ENCODE peak calls at places on chromosome 16, in nine cellular contexts. Z is PC-3, L is neural progenitor cell, D is OCI-LY7, C is hepatocyte, K is MM.1S, G is GM23248, W is HCT116, J is SK-N-SH. U is an unnamed sample.

GRCh38 chr16:72597938-72598337 is 426.0 kb upstream of the PMFBP1 start:
- DNase-seq in Z (no peak), L (no peak), D (no peak), C (no peak), K (no peak), G (no peak), W (no peak), J (no peak), U (no peak)

GRCh38 chr16:921321-921905 is 49.4 kb downstream of the LMF1 start:
- DNase-seq in Z (no peak), L (peak), D (no peak), C (no peak), K (no peak), G (no peak), W (no peak), J (no peak), U (no peak)

GRCh38 chr16:15785386-15786059 is 71.3 kb downstream of the MYH11 start:
- DNase-seq in Z (peak), L (no peak), D (no peak), C (no peak), K (no peak), G (peak), W (no peak), J (no peak), U (no peak)

GRCh38 chr16:75341934-75342811 is 90.7 kb upstream of the BCAR1 start:
- DNase-seq in Z (peak), L (no peak), D (no peak), C (peak), K (no peak), G (peak), W (no peak), J (no peak), U (no peak)

GRCh38 chr16:29698484-29699323 is 19.7 kb downstream of the QPRT start:
- DNase-seq in Z (no peak), L (no peak), D (no peak), C (no peak), K (no peak), G (no peak), W (no peak), J (no peak), U (peak)

GRCh38 chr16:49504023-49504364 is 130.4 kb downstream of the C16orf78 start:
- DNase-seq in Z (no peak), L (no peak), D (no peak), C (no peak), K (no peak), G (no peak), W (no peak), J (no peak), U (no peak)

GRCh38 chr16:71474864-71475263 is 12.8 kb upstream of the ZNF23 start:
- DNase-seq in Z (peak), L (no peak), D (no peak), C (no peak), K (no peak), G (peak), W (peak), J (no peak), U (no peak)

GRCh38 chr16:24626251-24626650 is 86.9 kb downstream of the RBBP6 start:
- DNase-seq in Z (peak), L (no peak), D (no peak), C (no peak), K (no peak), G (peak), W (no peak), J (no peak), U (no peak)

GRCh38 chr16:24853830-24854229 is 8.1 kb downstream of the SLC5A11 start:
- DNase-seq in Z (peak), L (no peak), D (no peak), C (peak), K (no peak), G (peak), W (no peak), J (peak), U (peak)

GRCh38 chr16:84917492-84917891 is 93.8 kb downstream of the ZDHHC7 start:
- DNase-seq in Z (no peak), L (no peak), D (no peak), C (no peak), K (no peak), G (no peak), W (no peak), J (no peak), U (no peak)

GRCh38 chr16:69412287-69412686 is 12.1 kb upstream of the CYB5B start:
- DNase-seq in Z (no peak), L (no peak), D (no peak), C (no peak), K (no peak), G (no peak), W (no peak), J (no peak), U (no peak)

GRCh38 chr16:87608400-87608985 is 6.2 kb downstream of the JPH3 start:
- DNase-seq in Z (peak), L (peak), D (peak), C (peak), K (peak), G (peak), W (no peak), J (no peak), U (peak)

GRCh38 chr16:85234310-85235235 is 122.3 kb upstream of the CIBAR2 start:
- DNase-seq in Z (no peak), L (peak), D (no peak), C (peak), K (no peak), G (peak), W (no peak), J (peak), U (peak)

GRCh38 chr16:86781046-86781445 is 202.7 kb downstream of the FOXL1 start:
- DNase-seq in Z (no peak), L (no peak), D (no peak), C (no peak), K (no peak), G (no peak), W (no peak), J (no peak), U (no peak)

GRCh38 chr16:74304164-74304834 is 7.7 kb downstream of the PSMD7 start:
- DNase-seq in Z (peak), L (no peak), D (peak), C (no peak), K (no peak), G (peak), W (no peak), J (no peak), U (peak)

GRCh38 chr16:66359012-66359411 is 7.5 kb upstream of the CDH5 start:
- DNase-seq in Z (peak), L (no peak), D (no peak), C (no peak), K (no peak), G (peak), W (no peak), J (no peak), U (no peak)

GRCh38 chr16:69465083-69465721 is 40.8 kb downstream of the CYB5B start:
- DNase-seq in Z (no peak), L (no peak), D (no peak), C (peak), K (no peak), G (no peak), W (no peak), J (no peak), U (no peak)

GRCh38 chr16:4648917-4649316 is 24.3 kb downstream of the MGRN1 start:
- DNase-seq in Z (no peak), L (no peak), D (no peak), C (no peak), K (no peak), G (no peak), W (no peak), J (no peak), U (no peak)

GRCh38 chr16:28180660-28181556 is 30.9 kb downstream of the XPO6 start:
- DNase-seq in Z (no peak), L (no peak), D (no peak), C (no peak), K (no peak), G (peak), W (no peak), J (no peak), U (no peak)

GRCh38 chr16:48117217-48118105 is 38.3 kb downstream of the ABCC12 start:
- DNase-seq in Z (peak), L (peak), D (peak), C (peak), K (no peak), G (peak), W (peak), J (peak), U (peak)

GRCh38 chr16:75296606-75297005 is 45.2 kb upstream of the BCAR1 start:
- DNase-seq in Z (no peak), L (no peak), D (no peak), C (no peak), K (no peak), G (peak), W (no peak), J (peak), U (no peak)

GRCh38 chr16:3938843-3939624 is 58.5 kb upstream of the CREBBP start:
- DNase-seq in Z (peak), L (peak), D (peak), C (peak), K (peak), G (peak), W (no peak), J (peak), U (peak)

GRCh38 chr16:11495066-11495407 is 91.7 kb downstream of the LITAF start:
- DNase-seq in Z (no peak), L (no peak), D (no peak), C (no peak), K (no peak), G (no peak), W (no peak), J (peak), U (no peak)

GRCh38 chr16:58493756-58494431 is 6.0 kb upstream of the NDRG4 start:
- DNase-seq in Z (no peak), L (no peak), D (no peak), C (no peak), K (no peak), G (no peak), W (no peak), J (no peak), U (no peak)

GRCh38 chr16:87571868-87572244 is 30.5 kb upstream of the JPH3 start:
- DNase-seq in Z (no peak), L (no peak), D (no peak), C (no peak), K (no peak), G (no peak), W (no peak), J (peak), U (no peak)

GRCh38 chr16:78505544-78506371 is 406.3 kb downstream of the WWOX start:
- DNase-seq in Z (no peak), L (no peak), D (no peak), C (peak), K (no peak), G (peak), W (no peak), J (no peak), U (peak)
- TF ChIP-seq EZH2phosphoT487 in Z (no peak), L (no peak), D (no peak), C (no peak), K (no peak), G (no peak), W (no peak), J (no peak), U (no peak)

GRCh38 chr16:80958284-80958683 is 48.4 kb downstream of the CMC2 start:
- DNase-seq in Z (no peak), L (no peak), D (no peak), C (no peak), K (no peak), G (no peak), W (no peak), J (no peak), U (no peak)

GRCh38 chr16:80948886-80949502 is 57.7 kb downstream of the CMC2 start:
- DNase-seq in Z (peak), L (peak), D (peak), C (peak), K (no peak), G (peak), W (peak), J (peak), U (peak)

GRCh38 chr16:80954985-80955384 is 51.7 kb downstream of the CMC2 start:
- DNase-seq in Z (no peak), L (no peak), D (no peak), C (no peak), K (no peak), G (no peak), W (no peak), J (no peak), U (no peak)
- TF ChIP-seq EZH2phosphoT487 in Z (no peak), L (no peak), D (no peak), C (no peak), K (no peak), G (no peak), W (no peak), J (no peak), U (no peak)

DNA sequence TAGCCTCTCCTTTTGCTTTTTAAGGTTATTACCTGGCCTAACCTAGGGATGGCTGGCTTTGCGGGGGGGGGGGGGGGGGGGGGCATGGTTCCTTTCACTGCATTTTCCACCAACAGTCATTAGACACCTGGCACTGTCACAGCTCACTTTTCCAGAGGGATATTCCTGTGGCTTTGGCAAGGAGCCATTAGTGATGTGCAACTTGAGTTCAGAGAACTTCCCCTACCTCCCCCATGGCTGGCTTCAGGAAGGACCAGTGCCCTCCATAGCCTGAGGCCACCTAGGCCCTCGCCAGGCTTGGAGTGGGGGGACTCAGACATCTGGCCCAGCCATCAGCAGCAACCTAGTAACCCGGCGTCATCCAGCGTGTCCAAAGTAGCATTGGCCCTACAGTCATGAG is 234.6 kb downstream of the CPPED1 start:
- DNase-seq in Z (no peak), L (no peak), D (no peak), C (no peak), K (no peak), G (no peak), W (no peak), J (no peak), U (no peak)
- TF ChIP-seq EZH2phosphoT487 in Z (no peak), L (no peak), D (no peak), C (no peak), K (no peak), G (no peak), W (no peak), J (no peak), U (no peak)

GRCh38 chr16:56988161-56988947 is 1.0 kb upstream of the NLRC5 start:
- DNase-seq in Z (no peak), L (no peak), D (no peak), C (no peak), K (no peak), G (peak), W (no peak), J (no peak), U (no peak)
- TF ChIP-seq EZH2phosphoT487 in Z (no peak), L (no peak), D (no peak), C (no peak), K (no peak), G (no peak), W (no peak), J (no peak), U (no peak)

GRCh38 chr16:17836868-17837602 is 366.3 kb upstream of the XYLT1 start:
- DNase-seq in Z (peak), L (peak), D (no peak), C (peak), K (no peak), G (peak), W (peak), J (no peak), U (peak)
- TF ChIP-seq EZH2phosphoT487 in Z (no peak), L (no peak), D (no peak), C (no peak), K (no peak), G (no peak), W (no peak), J (no peak), U (no peak)

GRCh38 chr16:68223072-68223471 is 12.9 kb downstream of the ESRP2 start:
- DNase-seq in Z (no peak), L (no peak), D (no peak), C (no peak), K (no peak), G (no peak), W (no peak), J (no peak), U (no peak)

GRCh38 chr16:68216240-68216639 is 19.7 kb downstream of the ESRP2 start:
- DNase-seq in Z (no peak), L (no peak), D (no peak), C (no peak), K (no peak), G (no peak), W (no peak), J (no peak), U (no peak)

GRCh38 chr16:68215302-68215701 is 20.6 kb downstream of the ESRP2 start:
- DNase-seq in Z (no peak), L (no peak), D (no peak), C (no peak), K (no peak), G (no peak), W (no peak), J (no peak), U (no peak)

GRCh38 chr16:68214726-68215125 is 21.2 kb downstream of the ESRP2 start:
- DNase-seq in Z (no peak), L (no peak), D (no peak), C (no peak), K (no peak), G (no peak), W (no peak), J (no peak), U (no peak)

DNA sequence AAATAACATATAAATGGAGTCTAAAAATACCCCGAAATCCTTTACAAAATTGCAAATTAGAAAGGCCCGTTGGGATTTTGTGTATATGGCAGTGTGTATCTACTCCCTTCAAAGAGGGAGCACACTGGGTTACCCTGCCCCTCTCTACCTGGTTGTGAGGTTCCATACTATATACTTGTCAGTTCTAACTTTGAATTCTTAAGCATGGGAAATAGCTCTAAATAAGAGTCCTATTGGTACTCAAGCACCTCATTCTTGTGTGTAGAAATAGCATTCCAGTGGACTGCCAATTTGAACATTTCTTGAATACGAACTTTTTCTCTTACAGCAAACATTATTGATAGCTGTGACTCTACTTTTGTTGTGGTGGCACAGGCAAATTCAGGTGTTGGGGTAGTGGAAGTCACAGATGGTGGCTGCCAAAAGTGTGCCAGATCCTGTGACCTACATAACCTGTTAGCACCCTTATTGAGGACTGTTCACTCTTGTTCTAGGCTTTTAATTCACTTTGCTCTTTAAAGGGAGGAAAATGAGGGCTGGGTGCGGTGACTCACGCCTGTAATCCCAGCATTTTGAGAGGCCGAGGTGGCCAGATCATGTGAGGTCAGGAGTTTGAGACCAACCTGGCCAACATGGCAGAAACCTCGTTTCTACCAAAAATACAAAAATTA is 16.1 kb downstream of the ESRP2 start:
- DNase-seq in Z (no peak), L (no peak), D (no peak), C (no peak), K (no peak), G (no peak), W (no peak), J (no peak), U (no peak)
- TF ChIP-seq EZH2phosphoT487 in Z (no peak), L (no peak), D (no peak), C (no peak), K (no peak), G (no peak), W (no peak), J (no peak), U (no peak)

GRCh38 chr16:83328936-83329335 is 478.8 kb upstream of the HSBP1 start:
- DNase-seq in Z (no peak), L (no peak), D (no peak), C (no peak), K (no peak), G (no peak), W (no peak), J (no peak), U (no peak)
- TF ChIP-seq EZH2phosphoT487 in Z (no peak), L (no peak), D (no peak), C (no peak), K (no peak), G (no peak), W (no peak), J (no peak), U (no peak)